ENCODE peak calls at places on chromosomes 7 and 10, in five cellular contexts. K, I, U, N and E are unnamed samples. For H3K4me1, the result is how much of the 10 kb centered on the place peaks cover.

GRCh38 chr7:36154255-36155212 is 1.5 kb downstream of the EEPD1 start:
- DNase-seq in K (no peak), I (no peak), U (no peak), N (no peak), E (peak)

GRCh38 chr10:43233601-43234430 is 33.0 kb downstream of the RASGEF1A start:
- DNase-seq in K (no peak), I (peak), U (no peak), N (no peak), E (peak)

GRCh38 chr7:17212188-17212587 is 86.3 kb upstream of the AHR start:
- DNase-seq in K (no peak), I (no peak), U (no peak), N (no peak), E (no peak)

GRCh38 chr10:12435348-12435747 is 86.0 kb downstream of the CAMK1D start:
- DNase-seq in K (no peak), I (no peak), U (no peak), N (no peak), E (no peak)

GRCh38 chr10:73911553-73912004 is 647 bp downstream of the PLAU start:
- DNase-seq in K (peak), I (no peak), U (peak), N (no peak), E (no peak)

GRCh38 chr10:6843477-6843876 is 263.4 kb upstream of the PRKCQ start:
- DNase-seq in K (peak), I (no peak), U (no peak), N (no peak), E (no peak)

GRCh38 chr10:18960466-18961079 is 88.0 kb upstream of the MALRD1 start:
- DNase-seq in K (no peak), I (no peak), U (no peak), N (no peak), E (no peak)

GRCh38 chr10:46019541-46020343 is 10.7 kb downstream of the NCOA4 start:
- DNase-seq in K (no peak), I (peak), U (no peak), N (no peak), E (no peak)

GRCh38 chr7:148697950-148698396 is 730 bp upstream of the CUL1 start:
- DNase-seq in K (no peak), I (no peak), U (peak), N (no peak), E (no peak)

GRCh38 chr10:44696496-44696895 is 214.6 kb upstream of the TMEM72 start:
- DNase-seq in K (no peak), I (no peak), U (peak), N (no peak), E (no peak)

GRCh38 chr10:50625663-50626062 is 1.9 kb upstream of the SGMS1 start:
- DNase-seq in K (peak), I (no peak), U (no peak), N (no peak), E (no peak)

GRCh38 chr10:50622497-50623298 is 1.1 kb downstream of the SGMS1 start:
- DNase-seq in K (peak), I (peak), U (peak), N (peak), E (no peak)

GRCh38 chr10:50624866-50625491 is 1.2 kb upstream of the SGMS1 start:
- DNase-seq in K (peak), I (peak), U (peak), N (peak), E (no peak)

GRCh38 chr10:50623299-50624153 is at the start of gene SGMS1:
- DNase-seq in K (peak), I (peak), U (peak), N (peak), E (peak)

DNA sequence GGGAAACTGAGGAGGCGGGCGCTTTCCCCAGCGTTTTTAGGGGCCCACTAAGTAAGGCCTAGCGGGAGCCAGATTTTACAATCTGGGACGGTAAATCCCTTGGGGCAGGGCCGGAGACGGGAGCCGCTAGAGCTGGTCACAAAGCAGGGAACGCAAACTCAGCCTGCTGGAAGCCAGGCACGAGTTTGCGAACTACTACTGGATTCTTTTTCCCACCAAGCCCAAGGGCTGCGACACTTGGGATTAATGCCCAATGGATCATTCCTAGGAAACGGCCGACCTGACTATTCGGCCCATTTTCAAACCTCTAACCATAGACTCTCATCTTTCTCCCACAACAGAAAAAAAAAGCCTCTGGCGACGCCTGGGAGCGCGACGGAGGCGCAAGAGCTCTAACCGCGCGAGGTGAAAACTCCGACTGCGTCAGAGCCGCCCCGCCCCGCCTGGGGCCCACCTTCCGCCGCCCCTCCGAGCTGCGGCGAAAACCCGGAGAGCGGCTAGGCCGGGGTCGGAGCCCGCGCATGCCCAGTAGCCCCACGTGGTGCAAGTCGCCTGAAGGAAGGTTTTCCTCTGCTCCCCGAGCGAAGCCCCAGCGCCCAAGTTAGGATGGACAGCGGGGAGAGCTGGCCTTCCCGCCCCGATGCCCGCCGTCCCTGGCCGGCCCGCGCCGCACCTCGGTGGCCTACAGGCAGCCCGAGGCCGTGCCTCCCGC is 554 bp upstream of the SGMS1 start:
- DNase-seq in K (peak), I (peak), U (peak), N (peak), E (peak)
- TF ChIP-seq POLR2A in K (no peak), I (peak), U (no peak), N (peak), E (peak)

GRCh38 chr7:29284586-29285450 is 90.2 kb downstream of the CHN2 start:
- DNase-seq in K (no peak), I (no peak), U (no peak), N (no peak), E (no peak)
- H3K4me1 ChIP-seq in K (under half), I (under half), U (under half), N (under half), E (under half)

DNA sequence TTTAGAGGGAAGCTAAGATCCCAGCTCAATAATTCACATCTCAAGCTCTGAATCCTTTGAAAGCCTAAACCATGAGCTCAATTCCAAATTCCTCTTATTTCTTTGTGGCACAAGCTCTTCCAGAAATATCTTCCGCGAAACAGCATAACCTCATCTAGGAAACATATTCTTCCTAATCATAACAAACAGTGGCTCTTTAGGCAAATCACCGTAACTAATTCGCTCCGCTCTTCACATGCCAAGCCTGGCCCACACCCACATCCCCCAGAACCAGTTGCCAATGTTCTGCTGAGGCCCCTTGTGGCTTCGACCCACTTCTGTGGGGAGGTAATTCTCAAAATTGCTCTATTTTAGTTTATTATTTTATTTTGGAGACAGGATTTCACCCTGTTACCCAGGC is 19.2 kb downstream of the GAD2 start:
- DNase-seq in K (no peak), I (no peak), U (no peak), N (no peak), E (no peak)
- TF ChIP-seq POLR2A in K (no peak), I (no peak), U (no peak), N (no peak), E (no peak)

GRCh38 chr7:116030626-116031276 is at the start of gene TFEC:
- DNase-seq in K (no peak), I (no peak), U (peak), N (no peak), E (no peak)
- H3K4me1 ChIP-seq in K (under half), I (under half), U (under half), N (under half), E (under half)

DNA sequence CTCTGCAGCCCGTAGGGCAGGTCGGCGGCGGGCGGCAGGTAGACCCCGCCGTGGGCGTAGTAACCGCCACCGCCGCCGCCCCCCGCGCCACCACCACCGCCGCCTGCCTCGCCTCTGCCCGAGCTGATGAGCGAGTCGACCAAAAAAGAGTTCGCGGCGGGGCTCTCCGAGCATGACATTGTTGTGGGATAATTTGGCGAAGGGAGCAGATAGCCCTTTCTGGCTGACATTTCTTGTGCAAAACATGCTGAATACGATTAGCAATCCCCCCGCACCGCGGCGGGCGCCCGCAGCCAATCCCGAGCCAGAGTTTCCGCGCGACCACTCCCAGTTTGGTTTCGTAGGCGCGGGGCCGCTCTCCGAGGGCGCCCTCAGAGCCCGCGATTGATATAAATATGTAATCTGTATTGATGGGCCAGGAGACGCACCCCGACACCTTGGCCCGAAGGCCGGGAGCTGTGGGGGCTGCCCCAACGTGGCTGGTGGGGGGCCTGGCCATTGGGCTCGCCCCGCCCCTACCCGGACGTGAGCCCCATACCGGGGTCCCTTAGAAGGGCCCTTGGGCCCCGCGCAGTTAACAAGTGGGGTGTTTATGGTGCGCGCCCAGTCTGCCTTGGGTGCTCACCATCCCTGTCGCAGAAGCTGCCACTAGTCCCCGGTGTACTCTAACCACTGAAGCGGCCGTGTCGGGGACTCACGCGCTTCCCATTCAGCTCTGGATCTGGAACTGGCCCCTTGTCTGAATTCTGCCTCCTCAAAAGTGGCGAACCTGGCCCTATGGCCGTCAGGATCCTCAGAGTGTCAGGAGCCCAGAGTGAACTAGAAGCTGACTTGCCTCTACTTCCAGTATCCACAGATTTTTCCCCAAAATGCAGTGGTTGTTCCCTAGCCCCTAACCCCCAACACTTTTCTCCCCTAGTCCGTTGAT is at the start of gene HOXA10:
- DNase-seq in K (no peak), I (peak), U (no peak), N (no peak), E (no peak)
- TF ChIP-seq POLR2A in K (no peak), I (peak), U (no peak), N (no peak), E (no peak)

DNA sequence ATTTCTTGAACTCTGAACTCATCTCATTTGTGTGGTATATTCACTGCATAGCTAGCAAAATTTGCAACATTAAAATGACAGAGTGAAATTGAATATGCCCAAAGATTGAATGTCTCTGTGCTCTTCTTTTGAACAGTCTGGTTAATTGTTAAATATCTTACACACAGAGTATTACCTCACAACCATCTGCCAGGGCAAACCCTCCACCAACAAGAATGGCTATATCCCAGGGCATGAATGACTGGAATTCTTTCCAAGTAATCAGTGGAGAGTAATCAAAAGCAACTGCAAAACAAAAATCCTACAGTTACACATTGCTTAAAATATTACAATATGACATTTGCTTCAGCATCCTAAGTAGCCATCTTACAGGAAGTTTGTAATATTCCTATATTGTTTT is 76.8 kb downstream of the SLC13A1 start:
- DNase-seq in K (no peak), I (no peak), U (no peak), N (no peak), E (no peak)
- H3K4me1 ChIP-seq in K (under half), I (under half), U (under half), N (under half), E (under half)

DNA sequence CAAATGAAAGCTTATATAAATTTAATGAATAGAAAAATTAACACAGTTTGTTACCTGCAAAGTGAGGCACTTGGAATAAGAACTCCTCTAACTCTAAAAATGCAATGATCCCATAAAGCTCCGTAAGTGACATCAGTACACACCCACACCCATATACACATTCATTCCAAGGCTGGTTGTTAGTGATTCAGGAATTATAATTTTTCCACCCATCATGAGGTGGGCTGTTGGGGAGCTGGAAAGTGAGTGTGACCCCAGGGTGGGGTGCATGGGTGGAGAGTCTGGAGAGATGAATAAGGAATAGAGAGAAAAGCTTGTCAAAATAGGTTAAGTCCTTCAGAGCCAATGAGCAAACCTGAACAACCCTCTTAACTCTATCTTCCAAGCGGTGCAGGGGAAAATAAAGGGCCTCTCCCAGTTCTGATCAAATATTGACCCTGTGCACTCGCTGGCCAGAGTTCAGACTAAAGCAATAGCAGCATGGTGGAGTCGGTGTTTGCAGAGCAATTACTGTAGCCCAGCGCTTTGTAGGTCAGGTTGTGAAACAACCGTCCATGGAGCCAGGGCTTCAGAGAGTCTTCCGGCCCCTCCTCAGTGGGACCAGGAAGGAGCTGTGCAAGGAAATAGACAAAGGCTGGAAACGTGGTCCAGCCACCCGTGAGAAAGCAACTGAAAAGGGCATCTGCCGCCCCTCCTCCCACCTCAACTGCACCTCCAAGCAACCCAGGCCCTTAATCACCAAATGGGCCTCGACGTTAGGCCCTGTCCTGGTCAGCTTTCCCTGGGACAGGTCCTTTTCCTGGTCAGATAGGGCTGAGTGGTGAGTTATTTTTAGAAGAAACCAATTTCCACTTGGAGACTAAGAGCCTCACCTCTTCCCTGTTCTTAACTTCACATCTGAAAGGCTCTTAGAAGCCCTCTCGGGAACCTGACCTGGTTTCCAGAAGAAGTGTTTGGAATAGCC is 61.2 kb downstream of the SH3PXD2A start:
- DNase-seq in K (no peak), I (peak), U (no peak), N (no peak), E (no peak)
- TF ChIP-seq POLR2A in K (no peak), I (peak), U (no peak), N (no peak), E (no peak)